ENCODE peak calls at places on chromosomes 11 and 22, in ten cellular contexts. X, I, J, A, Z, L, T, K, Y and P are unnamed samples.

GRCh38 chr22:19443544-19444211 is 3.8 kb downstream of the C22orf39 start:
- DNase-seq in X (no peak), I (no peak), J (no peak), A (no peak), Z (no peak), L (no peak), T (no peak), K (no peak), Y (no peak), P (no peak)

GRCh38 chr11:71202598-71202944 is 49.8 kb downstream of the SHANK2 start:
- DNase-seq in X (no peak), I (no peak), J (no peak), A (no peak), Z (no peak), L (no peak), T (no peak), K (no peak), Y (no peak), P (no peak)

GRCh38 chr11:116467809-116468208 is 305.0 kb downstream of the BUD13 start:
- DNase-seq in X (no peak), I (no peak), J (no peak), A (no peak), Z (no peak), L (no peak), T (no peak), K (no peak), Y (no peak), P (no peak)

GRCh38 chr11:87038235-87038960 is 664 bp downstream of the TMEM135 start:
- DNase-seq in X (no peak), I (no peak), J (no peak), A (no peak), Z (no peak), L (no peak), T (no peak), K (no peak), Y (no peak), P (no peak)

GRCh38 chr11:75163917-75164316 is 13.0 kb downstream of the SLCO2B1 start:
- DNase-seq in X (no peak), I (no peak), J (no peak), A (no peak), Z (no peak), L (no peak), T (no peak), K (no peak), Y (no peak), P (no peak)

GRCh38 chr11:9330387-9331384 is 16.3 kb upstream of the TMEM41B start:
- DNase-seq in X (no peak), I (no peak), J (no peak), A (no peak), Z (peak), L (no peak), T (no peak), K (no peak), Y (no peak), P (no peak)

GRCh38 chr11:47154738-47155570 is 21.7 kb downstream of the ARFGAP2 start:
- DNase-seq in X (no peak), I (no peak), J (no peak), A (no peak), Z (no peak), L (no peak), T (no peak), K (no peak), Y (no peak), P (no peak)

GRCh38 chr11:17171916-17172315 is 35.9 kb downstream of the PIK3C2A start:
- DNase-seq in X (no peak), I (no peak), J (no peak), A (no peak), Z (no peak), L (no peak), T (no peak), K (no peak), Y (no peak), P (no peak)

GRCh38 chr11:70490208-70490607 is 91.9 kb downstream of the CTTN start:
- DNase-seq in X (no peak), I (no peak), J (peak), A (no peak), Z (no peak), L (no peak), T (no peak), K (no peak), Y (no peak), P (no peak)

GRCh38 chr11:64841592-64842365 is 2.7 kb downstream of the CDC42BPG start:
- DNase-seq in X (no peak), I (no peak), J (no peak), A (no peak), Z (no peak), L (no peak), T (no peak), K (no peak), Y (peak), P (no peak)

GRCh38 chr11:7969756-7970646 is 4.8 kb upstream of the NLRP10 start:
- DNase-seq in X (no peak), I (no peak), J (no peak), A (no peak), Z (no peak), L (no peak), T (no peak), K (no peak), Y (no peak), P (no peak)

GRCh38 chr11:83681045-83681781 is 395.0 kb upstream of the CCDC90B start:
- DNase-seq in X (no peak), I (no peak), J (no peak), A (no peak), Z (no peak), L (no peak), T (no peak), K (no peak), Y (no peak), P (no peak)

GRCh38 chr22:42169055-42169469 is 38.5 kb upstream of the CYP2D6 start:
- DNase-seq in X (peak), I (peak), J (peak), A (peak), Z (no peak), L (peak), T (peak), K (peak), Y (peak), P (peak)

GRCh38 chr11:47726878-47727514 is 11.8 kb upstream of the AGBL2 start:
- DNase-seq in X (no peak), I (no peak), J (no peak), A (no peak), Z (no peak), L (peak), T (no peak), K (no peak), Y (no peak), P (no peak)

GRCh38 chr11:119791701-119792151 is 62.7 kb upstream of the NECTIN1 start:
- DNase-seq in X (no peak), I (no peak), J (no peak), A (no peak), Z (no peak), L (no peak), T (peak), K (no peak), Y (no peak), P (no peak)

GRCh38 chr11:75555079-75555811 is 6.8 kb upstream of the SERPINH1 start:
- DNase-seq in X (no peak), I (no peak), J (peak), A (no peak), Z (no peak), L (no peak), T (no peak), K (no peak), Y (no peak), P (no peak)

GRCh38 chr11:76793391-76793811 is 10.2 kb downstream of the TSKU start:
- DNase-seq in X (no peak), I (peak), J (no peak), A (no peak), Z (peak), L (peak), T (no peak), K (no peak), Y (no peak), P (no peak)

GRCh38 chr11:76790251-76790650 is 7.1 kb downstream of the TSKU start:
- DNase-seq in X (no peak), I (no peak), J (peak), A (peak), Z (peak), L (no peak), T (no peak), K (no peak), Y (no peak), P (no peak)

GRCh38 chr11:76792505-76793264 is 9.5 kb downstream of the TSKU start:
- DNase-seq in X (no peak), I (peak), J (no peak), A (no peak), Z (peak), L (no peak), T (no peak), K (no peak), Y (no peak), P (no peak)

GRCh38 chr11:76793834-76794291 is 10.7 kb downstream of the TSKU start:
- DNase-seq in X (no peak), I (peak), J (no peak), A (no peak), Z (peak), L (no peak), T (no peak), K (no peak), Y (peak), P (no peak)

GRCh38 chr11:76791861-76792260 is 8.7 kb downstream of the TSKU start:
- DNase-seq in X (no peak), I (peak), J (no peak), A (no peak), Z (peak), L (peak), T (peak), K (no peak), Y (no peak), P (no peak)
- TF ChIP-seq EP300 in X (no peak), I (no peak), J (no peak), A (no peak), Z (no peak), L (no peak), T (no peak), K (no peak), Y (no peak), P (no peak)

GRCh38 chr11:72222106-72222891 is 2.3 kb upstream of the INPPL1 start:
- DNase-seq in X (no peak), I (peak), J (peak), A (no peak), Z (no peak), L (no peak), T (no peak), K (no peak), Y (peak), P (peak)

GRCh38 chr11:72220696-72221363 is 3.7 kb upstream of the INPPL1 start:
- DNase-seq in X (no peak), I (peak), J (no peak), A (no peak), Z (no peak), L (no peak), T (no peak), K (no peak), Y (no peak), P (no peak)

GRCh38 chr11:72216638-72217037 is at the start of gene FOLR2:
- DNase-seq in X (no peak), I (peak), J (no peak), A (no peak), Z (no peak), L (no peak), T (no peak), K (no peak), Y (peak), P (no peak)

GRCh38 chr11:72221386-72221785 is 3.2 kb upstream of the INPPL1 start:
- DNase-seq in X (no peak), I (peak), J (no peak), A (no peak), Z (no peak), L (no peak), T (no peak), K (no peak), Y (peak), P (no peak)

GRCh38 chr11:72217856-72218745 is 1.5 kb downstream of the FOLR2 start:
- DNase-seq in X (no peak), I (peak), J (no peak), A (no peak), Z (no peak), L (no peak), T (no peak), K (no peak), Y (no peak), P (no peak)
- TF ChIP-seq EP300 in X (no peak), I (no peak), J (no peak), A (no peak), Z (no peak), L (no peak), T (no peak), K (no peak), Y (no peak), P (no peak)

GRCh38 chr22:50526849-50527801 is 1.7 kb upstream of the SCO2 start:
- DNase-seq in X (no peak), I (peak), J (no peak), A (peak), Z (no peak), L (peak), T (peak), K (no peak), Y (peak), P (peak)
- TF ChIP-seq EP300 in X (no peak), I (no peak), J (no peak), A (no peak), Z (no peak), L (no peak), T (no peak), K (no peak), Y (no peak), P (no peak)

GRCh38 chr11:106410902-106411301 is 333.4 kb downstream of the AASDHPPT start:
- DNase-seq in X (no peak), I (no peak), J (no peak), A (no peak), Z (no peak), L (no peak), T (no peak), K (no peak), Y (no peak), P (no peak)
- TF ChIP-seq EP300 in X (no peak), I (no peak), J (no peak), A (no peak), Z (no peak), L (no peak), T (no peak), K (no peak), Y (no peak), P (no peak)

GRCh38 chr11:23778971-23779370 is 717.9 kb upstream of the LUZP2 start:
- DNase-seq in X (no peak), I (no peak), J (no peak), A (no peak), Z (no peak), L (no peak), T (no peak), K (no peak), Y (no peak), P (no peak)
- TF ChIP-seq EP300 in X (no peak), I (no peak), J (no peak), A (no peak), Z (no peak), L (no peak), T (no peak), K (no peak), Y (no peak), P (no peak)

DNA sequence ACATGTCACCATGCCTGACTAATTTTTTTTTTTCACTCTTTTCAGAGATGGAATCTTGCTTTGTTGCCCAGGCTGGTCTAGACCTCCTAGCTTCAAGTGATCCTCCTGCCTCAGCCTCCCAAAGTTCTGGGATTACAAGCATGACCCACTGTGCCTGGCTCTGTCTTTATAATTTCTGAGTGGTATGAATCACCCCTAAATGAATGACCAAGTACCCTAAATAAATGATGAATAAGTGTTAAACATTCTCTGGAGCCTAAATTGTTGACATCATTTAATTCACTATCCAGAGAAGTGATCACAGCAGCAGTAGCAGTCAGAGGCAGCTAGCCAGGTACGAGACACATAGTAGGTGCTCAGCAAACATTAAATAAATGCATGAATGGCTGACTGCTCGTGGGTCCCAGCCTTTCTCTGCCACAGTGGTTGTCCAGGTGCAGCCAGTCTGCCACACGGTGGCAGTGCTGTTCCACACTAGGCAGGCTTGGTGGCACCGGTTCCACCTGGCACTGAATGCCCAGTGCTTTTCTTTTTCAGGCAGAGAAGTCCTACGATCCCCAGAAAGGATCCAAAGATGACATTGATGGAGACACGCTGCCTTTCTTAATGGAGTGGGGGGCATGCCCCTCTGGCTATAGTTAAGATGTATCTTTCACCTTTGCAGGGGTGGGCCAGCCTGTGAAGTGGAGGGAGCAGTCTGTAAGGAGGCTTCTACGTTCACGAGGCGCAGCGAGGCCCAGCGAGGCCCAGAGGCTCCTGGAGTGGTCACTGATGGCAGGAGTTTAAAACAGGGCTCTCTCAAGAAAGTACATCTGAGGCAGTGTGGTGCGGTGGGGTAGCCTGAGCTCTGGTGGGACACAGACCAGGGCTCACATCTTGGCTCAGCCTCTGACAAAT is 8.7 kb upstream of the TTC12 start:
- DNase-seq in X (no peak), I (peak), J (peak), A (peak), Z (peak), L (peak), T (peak), K (peak), Y (peak), P (peak)
- TF ChIP-seq EP300 in X (no peak), I (no peak), J (no peak), A (no peak), Z (no peak), L (no peak), T (no peak), K (no peak), Y (no peak), P (no peak)

GRCh38 chr22:20457506-20458240 is 20.0 kb upstream of the SCARF2 start:
- DNase-seq in X (no peak), I (no peak), J (peak), A (no peak), Z (no peak), L (no peak), T (no peak), K (no peak), Y (no peak), P (no peak)

GRCh38 chr22:20459862-20460261 is 22.2 kb upstream of the SCARF2 start:
- DNase-seq in X (no peak), I (no peak), J (no peak), A (no peak), Z (no peak), L (no peak), T (no peak), K (no peak), Y (no peak), P (no peak)

GRCh38 chr22:20458530-20459151 is 21.0 kb upstream of the SCARF2 start:
- DNase-seq in X (no peak), I (no peak), J (peak), A (no peak), Z (no peak), L (no peak), T (no peak), K (no peak), Y (no peak), P (no peak)

GRCh38 chr22:20456722-20457076 is 19.1 kb upstream of the SCARF2 start:
- DNase-seq in X (no peak), I (no peak), J (peak), A (no peak), Z (no peak), L (no peak), T (no peak), K (no peak), Y (no peak), P (no peak)

DNA sequence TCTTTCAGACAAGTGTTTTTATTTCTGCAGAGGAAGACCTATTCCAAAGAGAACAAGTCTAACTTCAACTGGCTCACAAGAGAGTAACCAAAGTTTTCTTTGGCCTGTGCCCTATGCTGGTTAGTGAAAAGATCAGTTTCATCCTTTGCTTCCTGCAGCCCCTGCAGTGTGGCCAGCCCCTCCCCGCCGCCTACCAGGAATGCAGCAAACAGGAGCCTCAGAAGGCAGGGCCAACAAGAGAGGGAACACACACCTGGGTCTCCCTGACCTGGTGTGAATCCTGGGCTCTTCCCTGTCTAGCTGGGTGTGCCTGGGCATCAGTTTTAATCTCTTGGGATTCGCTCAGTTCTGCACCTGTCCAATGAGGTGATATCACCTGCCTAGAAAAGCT is 21.5 kb upstream of the SCARF2 start:
- DNase-seq in X (no peak), I (no peak), J (peak), A (no peak), Z (no peak), L (no peak), T (no peak), K (no peak), Y (no peak), P (no peak)
- TF ChIP-seq EP300 in X (no peak), I (no peak), J (no peak), A (no peak), Z (no peak), L (no peak), T (no peak), K (no peak), Y (no peak), P (no peak)

DNA sequence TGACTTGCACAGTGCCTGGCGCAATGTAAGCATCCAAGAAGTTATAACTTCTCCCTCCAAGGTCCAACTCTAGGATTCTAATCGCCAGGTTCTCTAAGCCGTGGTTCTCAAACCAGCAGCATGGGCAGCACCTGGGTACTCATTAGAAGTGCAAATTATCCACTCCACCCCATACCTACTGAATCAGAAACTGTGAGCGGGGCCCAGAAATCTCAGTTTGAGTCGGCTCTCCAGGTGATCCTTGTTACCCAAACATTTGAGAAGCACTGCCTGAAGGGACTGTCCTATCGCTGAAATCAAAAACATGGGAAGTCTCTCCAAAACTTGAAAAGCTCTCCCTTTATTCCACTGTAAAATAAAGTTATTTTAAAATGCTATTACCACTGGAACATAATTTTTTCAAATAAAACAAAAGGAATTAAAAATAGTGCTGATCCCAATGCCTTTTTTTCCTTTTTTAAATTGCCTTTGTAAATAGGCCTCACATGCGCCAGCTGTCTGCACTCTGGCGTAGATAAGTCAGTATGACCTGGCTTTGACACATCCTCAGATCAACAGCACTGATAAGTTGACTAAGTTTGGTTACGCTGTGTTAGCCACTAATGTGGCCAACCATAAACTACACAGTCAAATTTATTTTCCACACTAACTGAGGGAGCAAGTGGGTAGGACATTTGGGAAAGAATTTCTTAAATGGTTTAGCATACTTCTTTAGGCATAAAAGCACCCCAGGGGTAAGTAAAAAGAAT is 8.4 kb upstream of the CTR9 start:
- DNase-seq in X (no peak), I (no peak), J (no peak), A (no peak), Z (no peak), L (no peak), T (no peak), K (no peak), Y (no peak), P (peak)
- TF ChIP-seq EP300 in X (no peak), I (no peak), J (no peak), A (no peak), Z (no peak), L (no peak), T (no peak), K (no peak), Y (no peak), P (peak)

GRCh38 chr22:44601189-44601588 is 100.8 kb upstream of the PRR5 start:
- DNase-seq in X (no peak), I (no peak), J (no peak), A (no peak), Z (no peak), L (no peak), T (no peak), K (no peak), Y (no peak), P (no peak)

GRCh38 chr22:44605486-44605885 is 96.5 kb upstream of the PRR5 start:
- DNase-seq in X (no peak), I (no peak), J (no peak), A (no peak), Z (no peak), L (no peak), T (no peak), K (no peak), Y (no peak), P (no peak)

GRCh38 chr22:44603774-44604173 is 98.2 kb upstream of the PRR5 start:
- DNase-seq in X (no peak), I (no peak), J (no peak), A (no peak), Z (no peak), L (no peak), T (no peak), K (no peak), Y (no peak), P (no peak)

GRCh38 chr22:44601725-44602124 is 100.3 kb upstream of the PRR5 start:
- DNase-seq in X (no peak), I (no peak), J (no peak), A (no peak), Z (no peak), L (no peak), T (no peak), K (no peak), Y (no peak), P (no peak)

GRCh38 chr22:44604455-44604854 is 97.5 kb upstream of the PRR5 start:
- DNase-seq in X (no peak), I (no peak), J (no peak), A (no peak), Z (no peak), L (no peak), T (no peak), K (no peak), Y (no peak), P (no peak)
- TF ChIP-seq EP300 in X (no peak), I (no peak), J (no peak), A (no peak), Z (no peak), L (no peak), T (no peak), K (no peak), Y (no peak), P (no peak)